ENCODE peak calls at places on chromosomes 16 and 17, in ten cellular contexts. M, G, U, Y, J, K, O, F, L and T are unnamed samples.

GRCh38 chr16:30948956-30949654 is at the start of gene ORAI3:
- DNase-seq in M (peak; percentile 84), G (no peak), U (peak; percentile 53), Y (peak; percentile 29), J (peak; percentile 77), K (no peak), O (peak; percentile 78), F (no peak), L (peak; percentile 73), T (peak; percentile 53)

GRCh38 chr17:40577611-40578065 is 12.4 kb upstream of the CCR7 start:
- DNase-seq in M (no peak), G (no peak), U (no peak), Y (no peak), J (no peak), K (no peak), O (no peak), F (no peak), L (no peak), T (no peak)

GRCh38 chr17:21361020-21361809 is 14.9 kb upstream of the KCNJ12 start:
- DNase-seq in M (no peak), G (no peak), U (no peak), Y (no peak), J (no peak), K (no peak), O (no peak), F (no peak), L (no peak), T (no peak)

GRCh38 chr16:57479422-57480126 is 6.7 kb downstream of the DOK4 start:
- DNase-seq in M (peak; percentile 58), G (no peak), U (no peak), Y (peak; percentile 42), J (peak; percentile 66), K (no peak), O (peak; percentile 81), F (no peak), L (no peak), T (peak; percentile 54)

GRCh38 chr16:56625943-56626654 is 518 bp downstream of the MT1E start:
- DNase-seq in M (peak; percentile 71), G (no peak), U (no peak), Y (peak; percentile 66), J (no peak), K (peak; percentile 80), O (peak; percentile 87), F (peak; percentile 70), L (peak; percentile 76), T (peak; percentile 86)

GRCh38 chr17:61400786-61401279 is 1.2 kb downstream of the TBX2 start:
- DNase-seq in M (no peak), G (no peak), U (no peak), Y (no peak), J (no peak), K (no peak), O (peak; percentile 48), F (no peak), L (no peak), T (no peak)

GRCh38 chr17:21510686-21511367 is 134.7 kb downstream of the KCNJ12 start:
- DNase-seq in M (no peak), G (no peak), U (no peak), Y (no peak), J (no peak), K (no peak), O (no peak), F (no peak), L (no peak), T (peak; percentile 10)

GRCh38 chr16:88373927-88374492 is 8.7 kb upstream of the ZNF469 start:
- DNase-seq in M (no peak), G (peak; percentile 27), U (no peak), Y (no peak), J (no peak), K (no peak), O (no peak), F (no peak), L (no peak), T (no peak)

GRCh38 chr17:78013683-78014467 is 55.4 kb downstream of the TNRC6C start:
- DNase-seq in M (no peak), G (no peak), U (peak; percentile 56), Y (peak; percentile 65), J (peak; percentile 40), K (no peak), O (peak; percentile 91), F (no peak), L (peak; percentile 61), T (peak; percentile 78)

GRCh38 chr16:67294927-67295326 is 15.6 kb downstream of the PLEKHG4 start:
- DNase-seq in M (no peak), G (no peak), U (no peak), Y (no peak), J (no peak), K (no peak), O (peak; percentile 75), F (no peak), L (no peak), T (no peak)

GRCh38 chr16:27308792-27309191 is 5.0 kb upstream of the IL4R start:
- DNase-seq in M (no peak), G (no peak), U (no peak), Y (no peak), J (no peak), K (no peak), O (no peak), F (no peak), L (no peak), T (no peak)

GRCh38 chr16:54930034-54930938 is at the start of gene IRX5:
- DNase-seq in M (peak; percentile 91), G (peak; percentile 87), U (peak; percentile 81), Y (peak; percentile 89), J (peak; percentile 92), K (peak; percentile 57), O (peak; percentile 98), F (peak; percentile 71), L (peak; percentile 76), T (peak; percentile 98)

GRCh38 chr16:57071840-57072541 is 20.4 kb upstream of the CPNE2 start:
- DNase-seq in M (no peak), G (no peak), U (no peak), Y (peak; percentile 60), J (no peak), K (no peak), O (peak; percentile 67), F (no peak), L (no peak), T (peak; percentile 56)

GRCh38 chr17:72340836-72341235 is 220.0 kb downstream of the SOX9 start:
- DNase-seq in M (no peak), G (no peak), U (no peak), Y (no peak), J (no peak), K (no peak), O (no peak), F (no peak), L (no peak), T (no peak)

GRCh38 chr17:80720624-80721577 is 176.3 kb downstream of the RPTOR start:
- DNase-seq in M (no peak), G (peak; percentile 98), U (peak; percentile 74), Y (peak; percentile 88), J (peak; percentile 37), K (no peak), O (peak; percentile 24), F (no peak), L (peak; percentile 26), T (peak; percentile 73)

GRCh38 chr17:80719449-80719848 is 174.8 kb downstream of the RPTOR start:
- DNase-seq in M (no peak), G (no peak), U (no peak), Y (no peak), J (no peak), K (no peak), O (no peak), F (no peak), L (no peak), T (no peak)

GRCh38 chr17:80718428-80718827 is 173.8 kb downstream of the RPTOR start:
- DNase-seq in M (no peak), G (no peak), U (no peak), Y (no peak), J (no peak), K (no peak), O (no peak), F (no peak), L (no peak), T (no peak)

GRCh38 chr17:80717661-80718060 is 173.0 kb downstream of the RPTOR start:
- DNase-seq in M (no peak), G (no peak), U (no peak), Y (no peak), J (no peak), K (no peak), O (no peak), F (no peak), L (no peak), T (no peak)

DNA sequence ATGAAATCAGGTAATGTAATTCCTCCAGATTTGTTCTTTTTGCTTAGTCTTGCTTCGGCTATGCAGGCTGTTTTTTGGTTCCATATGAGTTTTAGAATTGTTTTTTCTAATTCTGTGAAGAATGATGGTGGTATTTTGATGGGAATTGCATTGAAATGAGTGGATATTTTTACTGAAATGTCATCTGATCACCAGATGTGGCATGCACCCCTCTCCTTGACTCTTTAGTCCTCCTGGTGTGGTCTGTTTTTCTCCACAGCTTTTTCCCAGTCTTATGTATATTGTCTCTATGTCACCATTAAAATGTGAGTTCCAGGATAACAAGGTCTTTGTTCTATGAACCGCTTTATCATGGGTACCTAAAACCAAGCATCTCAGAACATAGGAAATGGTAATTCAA is 172.3 kb downstream of the RPTOR start:
- DNase-seq in M (no peak), G (no peak), U (no peak), Y (no peak), J (no peak), K (no peak), O (no peak), F (no peak), L (no peak), T (no peak)
- TF ChIP-seq CTCF in M (no peak), G (no peak), U (no peak), Y (no peak), J (no peak), K (no peak), O (no peak), F (no peak), L (no peak), T (no peak)

GRCh38 chr16:3609895-3610697 is 1.3 kb downstream of the SLX4 start:
- DNase-seq in M (no peak), G (no peak), U (no peak), Y (no peak), J (no peak), K (no peak), O (peak; percentile 10), F (no peak), L (no peak), T (no peak)
- H3K4me3 ChIP-seq in M (peak overlapping the region; percentile 75), G (peak overlapping the region; percentile 97), U (peak overlapping the region; percentile 90), Y (peak overlapping the region; percentile 88), J (peak overlapping the region; percentile 99), K (peak overlapping the region; percentile 76), O (peak overlapping the region; percentile 98), F (peak overlapping the region; percentile 95), L (peak overlapping the region; percentile 83), T (peak overlapping the region; percentile 86)

GRCh38 chr17:42334667-42335066 is 46.4 kb downstream of the STAT5A start:
- DNase-seq in M (no peak), G (no peak), U (no peak), Y (peak; percentile 22), J (no peak), K (no peak), O (no peak), F (no peak), L (no peak), T (no peak)
- TF ChIP-seq CTCF in M (no peak), G (peak; percentile 18), U (peak; percentile 32), Y (peak; percentile 32), J (no peak), K (no peak), O (no peak), F (peak; percentile 9), L (no peak), T (no peak)

DNA sequence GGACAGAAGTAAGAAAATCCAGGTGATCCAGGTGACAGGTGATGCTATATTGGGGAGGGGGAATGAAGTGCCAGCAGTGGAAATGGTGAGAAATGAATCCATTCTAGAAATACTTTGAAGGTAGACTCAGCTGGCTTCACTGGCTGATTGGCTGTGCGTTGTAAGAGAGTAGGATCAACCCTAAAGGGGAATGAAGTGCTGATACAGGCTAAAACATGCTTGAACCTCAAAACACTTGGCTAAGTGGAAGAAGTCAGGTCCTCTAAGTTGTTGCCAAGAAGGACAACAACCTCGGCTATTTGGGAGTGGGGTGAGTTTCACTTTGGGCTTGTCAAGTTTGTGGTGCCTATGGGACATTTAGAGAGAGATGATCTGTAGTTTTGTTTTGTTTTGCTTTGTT is 24.1 kb upstream of the SCNN1B start:
- DNase-seq in M (no peak), G (no peak), U (no peak), Y (no peak), J (no peak), K (no peak), O (no peak), F (no peak), L (no peak), T (no peak)
- H3K4me3 ChIP-seq in M (no peak overlapping the region), G (no peak overlapping the region), U (no peak overlapping the region), Y (no peak overlapping the region), J (no peak overlapping the region), K (no peak overlapping the region), O (no peak overlapping the region), F (no peak overlapping the region), L (no peak overlapping the region), T (no peak overlapping the region)